ENCODE peak calls at places on chromosome 18, in five cellular contexts. One of them, this sample, is unnamed.

GRCh38 chr18:22149710-22150109 is 19.7 kb upstream of the GATA6 start:
- DNase-seq in NCI-H1417: no peak
- DNase-seq in RKO: no peak
- DNase-seq in CD8-positive, alpha-beta T cell: no peak
- DNase-seq in IMR-90: no peak
- DNase-seq in this sample: no peak

GRCh38 chr18:13422541-13423147 is 204.1 kb downstream of the LDLRAD4 start:
- DNase-seq in IMR-90: no peak
- DNase-seq in CD8-positive, alpha-beta T cell: no peak
- DNase-seq in RKO: no peak
- DNase-seq in NCI-H1417: no peak
- DNase-seq in this sample: no peak

GRCh38 chr18:29361843-29362242 is 1184.9 kb upstream of the CDH2 start:
- DNase-seq in CD8-positive, alpha-beta T cell: no peak
- DNase-seq in NCI-H1417: no peak
- DNase-seq in RKO: no peak
- DNase-seq in IMR-90: no peak
- DNase-seq in this sample: peak; percentile 32

GRCh38 chr18:74244554-74244953 is 47.2 kb downstream of the CYB5A start:
- DNase-seq in CD8-positive, alpha-beta T cell: no peak
- DNase-seq in IMR-90: no peak
- DNase-seq in RKO: no peak
- DNase-seq in NCI-H1417: no peak
- DNase-seq in this sample: no peak

GRCh38 chr18:48862116-48862515 is 88.6 kb downstream of the SMAD7 start:
- DNase-seq in NCI-H1417: no peak
- DNase-seq in CD8-positive, alpha-beta T cell: no peak
- DNase-seq in RKO: no peak
- DNase-seq in IMR-90: no peak
- DNase-seq in this sample: no peak

GRCh38 chr18:74353169-74353775 is 37.6 kb downstream of the C18orf63 start:
- DNase-seq in IMR-90: peak; percentile 74
- DNase-seq in CD8-positive, alpha-beta T cell: peak; percentile 57
- DNase-seq in NCI-H1417: peak; percentile 68
- DNase-seq in RKO: peak; percentile 86
- DNase-seq in this sample: peak; percentile 84

GRCh38 chr18:36187138-36187825 is at the start of gene MOCOS:
- DNase-seq in CD8-positive, alpha-beta T cell: no peak
- DNase-seq in IMR-90: peak; percentile 42
- DNase-seq in NCI-H1417: no peak
- DNase-seq in RKO: peak; percentile 70
- DNase-seq in this sample: peak; percentile 60

GRCh38 chr18:6056171-6056932 is 161.0 kb upstream of the TMEM200C start:
- DNase-seq in RKO: no peak
- DNase-seq in IMR-90: peak; percentile 77
- DNase-seq in NCI-H1417: no peak
- DNase-seq in CD8-positive, alpha-beta T cell: no peak
- DNase-seq in this sample: no peak

GRCh38 chr18:8890957-8891464 is 185.7 kb downstream of the MTCL1 start:
- DNase-seq in IMR-90: peak; percentile 97
- DNase-seq in RKO: peak; percentile 99
- DNase-seq in CD8-positive, alpha-beta T cell: no peak
- DNase-seq in NCI-H1417: no peak
- DNase-seq in this sample: peak; percentile 64

GRCh38 chr18:3952031-3952430 is 502.1 kb downstream of the TGIF1 start:
- DNase-seq in RKO: no peak
- DNase-seq in CD8-positive, alpha-beta T cell: no peak
- DNase-seq in IMR-90: no peak
- DNase-seq in NCI-H1417: no peak
- DNase-seq in this sample: no peak

GRCh38 chr18:63342206-63342605 is 22.6 kb upstream of the BCL2 start:
- DNase-seq in RKO: no peak
- DNase-seq in IMR-90: peak; percentile 28
- DNase-seq in NCI-H1417: no peak
- DNase-seq in CD8-positive, alpha-beta T cell: no peak
- DNase-seq in this sample: peak; percentile 71

GRCh38 chr18:11872479-11873136 is 21.4 kb downstream of the CHMP1B start:
- DNase-seq in NCI-H1417: no peak
- DNase-seq in IMR-90: no peak
- DNase-seq in CD8-positive, alpha-beta T cell: peak; percentile 37
- DNase-seq in RKO: peak; percentile 43
- DNase-seq in this sample: peak; percentile 66

GRCh38 chr18:681985-682384 is 24.5 kb downstream of the TYMS start:
- DNase-seq in NCI-H1417: no peak
- DNase-seq in IMR-90: no peak
- DNase-seq in CD8-positive, alpha-beta T cell: peak; percentile 57
- DNase-seq in RKO: no peak
- DNase-seq in this sample: no peak

GRCh38 chr18:51417643-51418483 is 220.4 kb upstream of the MEX3C start:
- DNase-seq in CD8-positive, alpha-beta T cell: no peak
- DNase-seq in IMR-90: no peak
- DNase-seq in NCI-H1417: no peak
- DNase-seq in RKO: no peak
- DNase-seq in this sample: no peak

GRCh38 chr18:10113156-10114022 is 199.6 kb downstream of the VAPA start:
- DNase-seq in CD8-positive, alpha-beta T cell: no peak
- DNase-seq in IMR-90: no peak
- DNase-seq in RKO: no peak
- DNase-seq in NCI-H1417: no peak
- DNase-seq in this sample: no peak

GRCh38 chr18:34028341-34028740 is 196.4 kb downstream of the NOL4 start:
- DNase-seq in IMR-90: no peak
- DNase-seq in NCI-H1417: no peak
- DNase-seq in CD8-positive, alpha-beta T cell: no peak
- DNase-seq in RKO: no peak
- DNase-seq in this sample: peak; percentile 37

GRCh38 chr18:43420950-43421349 is 143.7 kb upstream of the SYT4 start:
- DNase-seq in RKO: no peak
- DNase-seq in IMR-90: no peak
- DNase-seq in CD8-positive, alpha-beta T cell: no peak
- DNase-seq in NCI-H1417: no peak
- DNase-seq in this sample: peak; percentile 7

GRCh38 chr18:48736316-48736715 is 197.5 kb downstream of the CTIF start:
- DNase-seq in CD8-positive, alpha-beta T cell: no peak
- DNase-seq in NCI-H1417: no peak
- DNase-seq in RKO: no peak
- DNase-seq in IMR-90: no peak
- DNase-seq in this sample: no peak

GRCh38 chr18:26511339-26512071 is 36.8 kb downstream of the KCTD1 start:
- DNase-seq in IMR-90: no peak
- DNase-seq in NCI-H1417: peak; percentile 75
- DNase-seq in CD8-positive, alpha-beta T cell: no peak
- DNase-seq in RKO: no peak
- DNase-seq in this sample: no peak

GRCh38 chr18:62450546-62451395 is 72.1 kb upstream of the ZCCHC2 start:
- DNase-seq in IMR-90: peak; percentile 63
- DNase-seq in CD8-positive, alpha-beta T cell: no peak
- DNase-seq in RKO: peak; percentile 86
- DNase-seq in NCI-H1417: peak; percentile 67
- DNase-seq in this sample: no peak

GRCh38 chr18:59540819-59541218 is 156.4 kb downstream of the CCBE1 start:
- DNase-seq in RKO: no peak
- DNase-seq in CD8-positive, alpha-beta T cell: no peak
- DNase-seq in NCI-H1417: no peak
- DNase-seq in IMR-90: peak; percentile 52
- DNase-seq in this sample: no peak

GRCh38 chr18:23689616-23690504 is 607 bp downstream of the LAMA3 start:
- DNase-seq in NCI-H1417: peak; percentile 89
- DNase-seq in CD8-positive, alpha-beta T cell: no peak
- DNase-seq in RKO: no peak
- DNase-seq in IMR-90: no peak
- DNase-seq in this sample: no peak

GRCh38 chr18:8608795-8609673 is at the start of gene RAB12:
- DNase-seq in NCI-H1417: peak; percentile 87
- DNase-seq in IMR-90: peak; percentile 83
- DNase-seq in CD8-positive, alpha-beta T cell: peak; percentile 88
- DNase-seq in RKO: peak; percentile 88
- DNase-seq in this sample: peak; percentile 76

GRCh38 chr18:49021076-49021432 is 70.3 kb upstream of the SMAD7 start:
- DNase-seq in IMR-90: no peak
- DNase-seq in CD8-positive, alpha-beta T cell: no peak
- DNase-seq in RKO: no peak
- DNase-seq in NCI-H1417: no peak
- DNase-seq in this sample: no peak

This sample was measured in SK-MEL-5.